ENCODE peak calls at places on chromosome X, in five cellular contexts. One of them, this sample, is unnamed.

GRCh38 chrX:110412971-110413726 is 54.5 kb downstream of the RTL9 start:
- DNase-seq in cardiac muscle cell: peak; percentile 94
- DNase-seq in nephron progenitor cell: peak; percentile 89
- DNase-seq in left ventricle myocardium inferior: peak; percentile 56
- DNase-seq in HL-60: no peak
- DNase-seq in this sample: no peak

GRCh38 chrX:19904778-19905367 is 17.5 kb upstream of the SH3KBP1 start:
- DNase-seq in cardiac muscle cell: peak; percentile 39
- DNase-seq in nephron progenitor cell: peak; percentile 12
- DNase-seq in left ventricle myocardium inferior: no peak
- DNase-seq in HL-60: no peak
- DNase-seq in this sample: peak; percentile 27

GRCh38 chrX:86047174-86047991 is at the start of gene CHM:
- DNase-seq in cardiac muscle cell: peak; percentile 76
- DNase-seq in nephron progenitor cell: peak; percentile 60
- DNase-seq in left ventricle myocardium inferior: peak; percentile 19
- DNase-seq in HL-60: peak; percentile 66
- DNase-seq in this sample: peak; percentile 79

GRCh38 chrX:52988985-52989917 is 30.9 kb upstream of the FAM156A start:
- DNase-seq in cardiac muscle cell: no peak
- DNase-seq in nephron progenitor cell: no peak
- DNase-seq in left ventricle myocardium inferior: no peak
- DNase-seq in HL-60: no peak
- DNase-seq in this sample: no peak

GRCh38 chrX:140764401-140764919 is 54.9 kb downstream of the LINC00632 start:
- DNase-seq in cardiac muscle cell: peak; percentile 57
- DNase-seq in nephron progenitor cell: peak; percentile 60
- DNase-seq in left ventricle myocardium inferior: no peak
- DNase-seq in HL-60: no peak
- DNase-seq in this sample: no peak

GRCh38 chrX:141989802-141990201 is 86.1 kb downstream of the MAGEC1 start:
- DNase-seq in cardiac muscle cell: no peak
- DNase-seq in nephron progenitor cell: no peak
- DNase-seq in left ventricle myocardium inferior: no peak
- DNase-seq in HL-60: no peak
- DNase-seq in this sample: no peak

GRCh38 chrX:118183606-118184005 is 67.0 kb upstream of the KLHL13 start:
- DNase-seq in cardiac muscle cell: no peak
- DNase-seq in nephron progenitor cell: no peak
- DNase-seq in left ventricle myocardium inferior: no peak
- DNase-seq in HL-60: no peak
- DNase-seq in this sample: no peak

GRCh38 chrX:19832186-19832965 is 55.0 kb downstream of the SH3KBP1 start:
- DNase-seq in cardiac muscle cell: no peak
- DNase-seq in nephron progenitor cell: no peak
- DNase-seq in left ventricle myocardium inferior: no peak
- DNase-seq in HL-60: no peak
- DNase-seq in this sample: no peak

GRCh38 chrX:57817302-57817701 is 93.0 kb downstream of the ZXDA start:
- DNase-seq in cardiac muscle cell: no peak
- DNase-seq in nephron progenitor cell: no peak
- DNase-seq in left ventricle myocardium inferior: no peak
- DNase-seq in HL-60: no peak
- DNase-seq in this sample: no peak

GRCh38 chrX:110228453-110228852 is 89.4 kb downstream of the AMMECR1 start:
- DNase-seq in cardiac muscle cell: no peak
- DNase-seq in nephron progenitor cell: no peak
- DNase-seq in left ventricle myocardium inferior: no peak
- DNase-seq in HL-60: no peak
- DNase-seq in this sample: no peak

GRCh38 chrX:45850775-45851433 is 650.2 kb upstream of the DIPK2B start:
- DNase-seq in cardiac muscle cell: peak; percentile 17
- DNase-seq in nephron progenitor cell: peak; percentile 36
- DNase-seq in left ventricle myocardium inferior: no peak
- DNase-seq in HL-60: no peak
- DNase-seq in this sample: no peak

GRCh38 chrX:9440116-9440844 is 24.6 kb upstream of the TBL1X start:
- DNase-seq in cardiac muscle cell: no peak
- DNase-seq in nephron progenitor cell: no peak
- DNase-seq in left ventricle myocardium inferior: no peak
- DNase-seq in HL-60: no peak
- DNase-seq in this sample: no peak

GRCh38 chrX:30865020-30865419 is 24.0 kb downstream of the TAB3 start:
- DNase-seq in cardiac muscle cell: peak; percentile 32
- DNase-seq in nephron progenitor cell: peak; percentile 4
- DNase-seq in left ventricle myocardium inferior: no peak
- DNase-seq in HL-60: no peak
- DNase-seq in this sample: no peak

GRCh38 chrX:31279359-31279758 is 207.5 kb upstream of the FTHL17 start:
- DNase-seq in cardiac muscle cell: no peak
- DNase-seq in nephron progenitor cell: no peak
- DNase-seq in left ventricle myocardium inferior: no peak
- DNase-seq in HL-60: no peak
- DNase-seq in this sample: peak; percentile 83

GRCh38 chrX:50161143-50161542 is 39.7 kb downstream of the AKAP4 start:
- DNase-seq in cardiac muscle cell: no peak
- DNase-seq in nephron progenitor cell: no peak
- DNase-seq in left ventricle myocardium inferior: no peak
- DNase-seq in HL-60: no peak
- DNase-seq in this sample: no peak

GRCh38 chrX:36534900-36535299 is 473.3 kb upstream of the FAM47C start:
- DNase-seq in cardiac muscle cell: no peak
- DNase-seq in nephron progenitor cell: no peak
- DNase-seq in left ventricle myocardium inferior: no peak
- DNase-seq in HL-60: no peak
- DNase-seq in this sample: no peak

DNA sequence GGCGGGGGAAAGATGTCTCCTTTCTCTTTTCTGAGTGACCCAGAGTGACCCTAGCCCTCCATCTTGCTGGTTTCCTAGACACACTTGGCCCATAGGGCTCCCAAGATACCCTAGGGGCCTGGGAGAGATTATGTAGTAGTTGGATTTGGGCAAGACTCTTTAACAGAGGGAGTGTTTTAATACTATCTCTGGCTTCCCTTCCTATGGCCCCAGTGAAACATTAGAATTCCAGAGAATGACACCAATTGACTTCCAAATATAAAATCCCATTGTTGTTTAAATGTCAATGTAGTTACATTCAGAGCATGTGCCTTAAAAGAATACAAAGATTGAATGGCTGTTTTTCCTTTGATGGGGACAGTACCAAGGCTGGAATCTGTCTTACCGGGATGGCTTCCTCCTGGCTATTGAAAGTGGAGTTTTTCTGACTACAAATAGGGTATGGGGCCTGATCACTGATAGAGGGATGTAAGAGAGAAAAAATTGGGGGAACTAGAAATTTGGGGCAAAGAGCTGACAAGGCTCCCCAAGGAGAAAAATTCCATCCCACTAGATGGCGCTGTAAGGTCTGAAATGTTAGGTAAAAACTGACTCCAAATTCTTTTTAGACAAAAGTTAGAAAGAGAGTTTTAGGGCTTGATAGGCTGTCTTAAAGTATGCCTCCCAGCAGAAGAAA is 10.7 kb downstream of the TENT5D start:
- DNase-seq in cardiac muscle cell: no peak
- DNase-seq in nephron progenitor cell: no peak
- DNase-seq in left ventricle myocardium inferior: no peak
- DNase-seq in HL-60: no peak
- DNase-seq in this sample: no peak
- TF ChIP-seq CTCF in cardiac muscle cell: no peak
- TF ChIP-seq CTCF in nephron progenitor cell: no peak
- TF ChIP-seq CTCF in left ventricle myocardium inferior: no peak
- TF ChIP-seq CTCF in HL-60: no peak
- TF ChIP-seq CTCF in this sample: peak; percentile 13

DNA sequence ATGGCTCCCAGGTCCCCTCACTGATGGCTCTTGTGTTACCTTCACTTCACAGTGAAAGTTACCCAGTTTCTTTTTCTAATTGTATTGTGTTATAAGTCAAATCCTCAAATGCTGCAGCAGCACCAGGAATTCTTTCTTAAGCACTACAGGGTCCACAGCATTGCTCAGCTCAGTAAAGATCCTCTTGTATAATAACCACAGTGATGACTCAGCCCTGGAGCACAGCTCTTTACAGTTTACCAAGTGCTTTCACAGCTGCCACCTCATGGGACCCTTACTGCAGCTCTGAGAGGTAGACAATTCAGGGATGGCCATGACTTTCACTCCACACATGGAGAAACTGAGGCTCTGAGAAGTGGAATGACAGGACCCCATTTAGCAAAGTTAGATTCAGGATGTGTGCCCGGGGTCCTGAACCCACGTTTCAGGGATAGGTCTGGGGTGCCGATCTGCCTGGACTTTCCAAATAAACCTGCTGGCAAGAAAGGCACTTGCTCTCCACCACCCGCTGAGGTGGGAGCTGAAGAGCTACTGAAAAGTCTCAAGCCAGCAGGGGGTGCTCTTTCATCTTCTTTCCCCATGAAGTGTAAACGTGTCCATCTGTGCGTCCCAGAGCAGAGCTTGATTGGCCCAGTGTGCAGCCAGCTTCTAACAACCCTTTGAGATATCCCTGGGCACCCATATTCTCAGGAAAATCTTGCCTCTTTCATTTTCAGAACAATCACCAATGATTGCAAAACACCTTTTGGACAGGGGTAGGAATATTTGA is 35.7 kb upstream of the GABRQ start:
- DNase-seq in cardiac muscle cell: no peak
- DNase-seq in nephron progenitor cell: peak; percentile 7
- DNase-seq in left ventricle myocardium inferior: no peak
- DNase-seq in HL-60: no peak
- DNase-seq in this sample: peak; percentile 2
- TF ChIP-seq CTCF in cardiac muscle cell: no peak
- TF ChIP-seq CTCF in nephron progenitor cell: no peak
- TF ChIP-seq CTCF in left ventricle myocardium inferior: no peak
- TF ChIP-seq CTCF in HL-60: no peak
- TF ChIP-seq CTCF in this sample: peak; percentile 13

GRCh38 chrX:132651411-132652086 is 162.7 kb upstream of the MBNL3 start:
- DNase-seq in cardiac muscle cell: no peak
- DNase-seq in nephron progenitor cell: no peak
- DNase-seq in left ventricle myocardium inferior: no peak
- DNase-seq in HL-60: no peak
- DNase-seq in this sample: peak; percentile 0
- TF ChIP-seq CTCF in cardiac muscle cell: no peak
- TF ChIP-seq CTCF in nephron progenitor cell: peak; percentile 20
- TF ChIP-seq CTCF in left ventricle myocardium inferior: no peak
- TF ChIP-seq CTCF in HL-60: no peak
- TF ChIP-seq CTCF in this sample: peak; percentile 10

GRCh38 chrX:65196758-65197371 is 220.6 kb upstream of the ZC4H2 start:
- DNase-seq in cardiac muscle cell: peak; percentile 61
- DNase-seq in nephron progenitor cell: peak; percentile 53
- DNase-seq in left ventricle myocardium inferior: no peak
- DNase-seq in HL-60: no peak
- DNase-seq in this sample: no peak
- TF ChIP-seq CTCF in cardiac muscle cell: no peak
- TF ChIP-seq CTCF in nephron progenitor cell: no peak
- TF ChIP-seq CTCF in left ventricle myocardium inferior: no peak
- TF ChIP-seq CTCF in HL-60: no peak
- TF ChIP-seq CTCF in this sample: peak; percentile 9

DNA sequence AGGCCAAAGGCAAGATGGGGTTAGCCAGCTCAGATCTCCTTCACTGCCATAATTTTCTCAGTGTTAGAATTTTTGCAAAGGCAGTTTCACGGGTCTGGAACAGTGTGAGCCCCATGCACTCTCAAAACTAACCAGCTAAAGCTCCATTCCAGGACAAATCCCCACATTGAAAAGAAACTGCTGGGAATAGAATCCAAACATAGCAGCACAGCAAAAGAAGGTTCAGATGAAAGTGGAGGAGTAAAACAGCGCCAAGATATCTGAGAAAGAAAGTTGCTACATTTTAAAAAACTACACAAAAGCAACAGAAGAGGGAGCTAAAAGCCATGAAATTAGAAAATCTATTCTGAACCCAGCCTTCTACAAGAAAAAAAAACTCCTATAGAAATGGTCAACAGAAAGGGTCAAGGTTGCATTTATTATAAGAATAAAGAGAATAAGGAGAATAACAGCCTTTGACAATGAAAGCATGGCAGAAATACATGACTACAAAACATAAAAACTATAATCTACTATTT is 39.6 kb upstream of the SLC7A3 start:
- DNase-seq in cardiac muscle cell: peak; percentile 23
- DNase-seq in nephron progenitor cell: no peak
- DNase-seq in left ventricle myocardium inferior: no peak
- DNase-seq in HL-60: no peak
- DNase-seq in this sample: no peak
- TF ChIP-seq CTCF in cardiac muscle cell: peak; percentile 29
- TF ChIP-seq CTCF in nephron progenitor cell: peak; percentile 26
- TF ChIP-seq CTCF in left ventricle myocardium inferior: peak; percentile 35
- TF ChIP-seq CTCF in HL-60: no peak
- TF ChIP-seq CTCF in this sample: peak; percentile 54

DNA sequence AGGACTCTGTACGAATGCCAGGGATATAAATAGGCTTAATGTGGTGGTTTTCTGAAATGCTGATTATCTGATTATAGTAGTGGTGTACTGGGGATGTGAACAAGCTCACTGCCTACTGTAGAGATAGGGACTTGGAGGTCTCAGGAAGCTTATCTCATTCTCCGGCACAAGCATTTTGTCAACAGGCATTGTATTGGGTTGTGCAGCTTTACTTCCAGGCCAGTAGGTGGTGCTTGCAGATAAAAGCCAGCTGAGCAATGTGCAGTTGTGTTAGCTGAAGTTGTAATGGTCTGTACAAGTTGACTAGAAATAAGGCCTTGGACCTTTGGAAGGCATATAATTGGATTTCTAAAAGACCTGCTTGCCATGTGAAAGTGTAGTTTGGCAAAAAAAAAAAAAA is 49.5 kb upstream of the TMLHE start:
- DNase-seq in cardiac muscle cell: no peak
- DNase-seq in nephron progenitor cell: no peak
- DNase-seq in left ventricle myocardium inferior: no peak
- DNase-seq in HL-60: no peak
- DNase-seq in this sample: no peak
- TF ChIP-seq CTCF in cardiac muscle cell: no peak
- TF ChIP-seq CTCF in nephron progenitor cell: no peak
- TF ChIP-seq CTCF in left ventricle myocardium inferior: no peak
- TF ChIP-seq CTCF in HL-60: no peak
- TF ChIP-seq CTCF in this sample: peak; percentile 28

GRCh38 chrX:13538414-13538813 is 31.0 kb upstream of the EGFL6 start:
- DNase-seq in cardiac muscle cell: no peak
- DNase-seq in nephron progenitor cell: no peak
- DNase-seq in left ventricle myocardium inferior: no peak
- DNase-seq in HL-60: no peak
- DNase-seq in this sample: no peak
- TF ChIP-seq CTCF in cardiac muscle cell: no peak
- TF ChIP-seq CTCF in nephron progenitor cell: no peak
- TF ChIP-seq CTCF in left ventricle myocardium inferior: no peak
- TF ChIP-seq CTCF in HL-60: no peak
- TF ChIP-seq CTCF in this sample: no peak